ENCODE peak calls at places on chromosomes 12 and 14, in nine cellular contexts. One of them, this sample, is unnamed.

GRCh38 chr14:36582011-36582873 is at the start of gene NKX2-8:
- DNase-seq in ovary: no peak
- DNase-seq in GM03348: no peak
- DNase-seq in WTC11: peak; percentile 51
- DNase-seq in Peyer's patch: no peak
- DNase-seq in COR-L47: peak; percentile 4
- DNase-seq in iris pigment epithelial cell: no peak
- DNase-seq in LoVo: peak; percentile 34
- DNase-seq in HuH-7: no peak
- DNase-seq in this sample: peak; percentile 81

GRCh38 chr12:14982562-14982961 is 9.7 kb downstream of the PDE6H start:
- DNase-seq in COR-L47: no peak
- DNase-seq in iris pigment epithelial cell: peak; percentile 73
- DNase-seq in LoVo: no peak
- DNase-seq in ovary: no peak
- DNase-seq in WTC11: no peak
- DNase-seq in GM03348: no peak
- DNase-seq in HuH-7: no peak
- DNase-seq in Peyer's patch: no peak
- DNase-seq in this sample: no peak

GRCh38 chr14:73713804-73714655 is at the start of gene PNMA1:
- DNase-seq in iris pigment epithelial cell: peak; percentile 81
- DNase-seq in ovary: peak; percentile 89
- DNase-seq in LoVo: peak; percentile 85
- DNase-seq in WTC11: peak; percentile 90
- DNase-seq in COR-L47: peak; percentile 89
- DNase-seq in HuH-7: peak; percentile 95
- DNase-seq in GM03348: peak; percentile 97
- DNase-seq in Peyer's patch: peak; percentile 95
- DNase-seq in this sample: peak; percentile 91

GRCh38 chr12:80761818-80762217 is 45.1 kb downstream of the MYF5 start:
- DNase-seq in WTC11: no peak
- DNase-seq in HuH-7: peak; percentile 28
- DNase-seq in ovary: no peak
- DNase-seq in LoVo: no peak
- DNase-seq in Peyer's patch: no peak
- DNase-seq in GM03348: no peak
- DNase-seq in iris pigment epithelial cell: peak; percentile 67
- DNase-seq in COR-L47: no peak
- DNase-seq in this sample: no peak

GRCh38 chr12:104622942-104623341 is 166.2 kb downstream of the CHST11 start:
- DNase-seq in iris pigment epithelial cell: no peak
- DNase-seq in Peyer's patch: no peak
- DNase-seq in GM03348: no peak
- DNase-seq in ovary: no peak
- DNase-seq in WTC11: peak; percentile 40
- DNase-seq in COR-L47: no peak
- DNase-seq in LoVo: no peak
- DNase-seq in HuH-7: no peak
- DNase-seq in this sample: no peak

GRCh38 chr14:69708586-69709169 is 58.3 kb upstream of the SRSF5 start:
- DNase-seq in WTC11: peak; percentile 66
- DNase-seq in Peyer's patch: peak; percentile 58
- DNase-seq in LoVo: no peak
- DNase-seq in COR-L47: no peak
- DNase-seq in ovary: no peak
- DNase-seq in iris pigment epithelial cell: peak; percentile 28
- DNase-seq in GM03348: peak; percentile 18
- DNase-seq in HuH-7: peak; percentile 40
- DNase-seq in this sample: no peak

GRCh38 chr12:49583361-49584094 is 15.6 kb upstream of the MCRS1 start:
- DNase-seq in GM03348: no peak
- DNase-seq in COR-L47: no peak
- DNase-seq in HuH-7: no peak
- DNase-seq in WTC11: no peak
- DNase-seq in Peyer's patch: no peak
- DNase-seq in LoVo: no peak
- DNase-seq in iris pigment epithelial cell: peak; percentile 15
- DNase-seq in ovary: peak; percentile 18
- DNase-seq in this sample: no peak

GRCh38 chr14:90454041-90455000 is 57.5 kb downstream of the CALM1 start:
- DNase-seq in COR-L47: no peak
- DNase-seq in HuH-7: no peak
- DNase-seq in WTC11: peak; percentile 96
- DNase-seq in iris pigment epithelial cell: peak; percentile 87
- DNase-seq in LoVo: peak; percentile 16
- DNase-seq in Peyer's patch: peak; percentile 90
- DNase-seq in ovary: no peak
- DNase-seq in GM03348: peak; percentile 94
- DNase-seq in this sample: peak; percentile 98

GRCh38 chr12:115437061-115437567 is 753.1 kb upstream of the TBX3 start:
- DNase-seq in LoVo: no peak
- DNase-seq in ovary: no peak
- DNase-seq in HuH-7: no peak
- DNase-seq in WTC11: no peak
- DNase-seq in Peyer's patch: no peak
- DNase-seq in GM03348: no peak
- DNase-seq in iris pigment epithelial cell: no peak
- DNase-seq in COR-L47: no peak
- DNase-seq in this sample: no peak

GRCh38 chr12:115840159-115840558 is 437.3 kb downstream of the MED13L start:
- DNase-seq in Peyer's patch: no peak
- DNase-seq in ovary: no peak
- DNase-seq in iris pigment epithelial cell: no peak
- DNase-seq in HuH-7: no peak
- DNase-seq in WTC11: no peak
- DNase-seq in GM03348: no peak
- DNase-seq in LoVo: no peak
- DNase-seq in COR-L47: no peak
- DNase-seq in this sample: peak; percentile 52

GRCh38 chr12:95789126-95790024 is 1.2 kb downstream of the NTN4 start:
- DNase-seq in Peyer's patch: no peak
- DNase-seq in GM03348: no peak
- DNase-seq in ovary: peak; percentile 43
- DNase-seq in COR-L47: peak; percentile 67
- DNase-seq in HuH-7: peak; percentile 52
- DNase-seq in WTC11: peak; percentile 51
- DNase-seq in LoVo: no peak
- DNase-seq in iris pigment epithelial cell: no peak
- DNase-seq in this sample: no peak

GRCh38 chr12:71771069-71771468 is 16.4 kb downstream of the RAB21 start:
- DNase-seq in Peyer's patch: no peak
- DNase-seq in HuH-7: no peak
- DNase-seq in ovary: no peak
- DNase-seq in LoVo: no peak
- DNase-seq in GM03348: no peak
- DNase-seq in iris pigment epithelial cell: no peak
- DNase-seq in WTC11: no peak
- DNase-seq in COR-L47: no peak
- DNase-seq in this sample: peak; percentile 13

GRCh38 chr12:4292266-4293063 is 18.9 kb downstream of the CCND2 start:
- DNase-seq in GM03348: no peak
- DNase-seq in iris pigment epithelial cell: no peak
- DNase-seq in LoVo: no peak
- DNase-seq in Peyer's patch: peak; percentile 44
- DNase-seq in COR-L47: no peak
- DNase-seq in HuH-7: no peak
- DNase-seq in ovary: no peak
- DNase-seq in WTC11: peak; percentile 4
- DNase-seq in this sample: no peak

GRCh38 chr14:105745433-105746123 is 219.2 kb downstream of the TMEM121 start:
- DNase-seq in ovary: no peak
- DNase-seq in LoVo: no peak
- DNase-seq in iris pigment epithelial cell: no peak
- DNase-seq in COR-L47: no peak
- DNase-seq in WTC11: no peak
- DNase-seq in HuH-7: no peak
- DNase-seq in Peyer's patch: no peak
- DNase-seq in GM03348: no peak
- DNase-seq in this sample: no peak

GRCh38 chr12:53052419-53053222 is 2.8 kb downstream of the TNS2 start:
- DNase-seq in Peyer's patch: peak; percentile 85
- DNase-seq in ovary: peak; percentile 97
- DNase-seq in WTC11: no peak
- DNase-seq in LoVo: no peak
- DNase-seq in COR-L47: peak; percentile 46
- DNase-seq in HuH-7: no peak
- DNase-seq in iris pigment epithelial cell: peak; percentile 85
- DNase-seq in GM03348: peak; percentile 87
- DNase-seq in this sample: no peak

GRCh38 chr12:116524964-116525379 is 34.2 kb upstream of the MAP1LC3B2 start:
- DNase-seq in LoVo: peak; percentile 34
- DNase-seq in iris pigment epithelial cell: peak; percentile 30
- DNase-seq in GM03348: no peak
- DNase-seq in HuH-7: no peak
- DNase-seq in COR-L47: no peak
- DNase-seq in WTC11: peak; percentile 56
- DNase-seq in Peyer's patch: no peak
- DNase-seq in ovary: no peak
- DNase-seq in this sample: no peak

GRCh38 chr14:76419399-76419798 is 43.5 kb downstream of the ESRRB start:
- DNase-seq in iris pigment epithelial cell: no peak
- DNase-seq in ovary: no peak
- DNase-seq in Peyer's patch: no peak
- DNase-seq in LoVo: no peak
- DNase-seq in COR-L47: no peak
- DNase-seq in WTC11: no peak
- DNase-seq in HuH-7: no peak
- DNase-seq in GM03348: no peak
- DNase-seq in this sample: no peak

GRCh38 chr12:107130830-107131760 is 37.7 kb upstream of the CRY1 start:
- DNase-seq in GM03348: no peak
- DNase-seq in Peyer's patch: no peak
- DNase-seq in LoVo: no peak
- DNase-seq in COR-L47: peak; percentile 69
- DNase-seq in HuH-7: no peak
- DNase-seq in ovary: no peak
- DNase-seq in iris pigment epithelial cell: no peak
- DNase-seq in WTC11: no peak
- DNase-seq in this sample: no peak

GRCh38 chr12:48969847-48970701 is 1.5 kb downstream of the WNT10B start:
- DNase-seq in ovary: no peak
- DNase-seq in Peyer's patch: no peak
- DNase-seq in COR-L47: no peak
- DNase-seq in LoVo: no peak
- DNase-seq in HuH-7: peak; percentile 74
- DNase-seq in GM03348: no peak
- DNase-seq in iris pigment epithelial cell: no peak
- DNase-seq in WTC11: peak; percentile 48
- DNase-seq in this sample: peak; percentile 27

GRCh38 chr14:82354126-82354525 is 820.5 kb upstream of the SEL1L start:
- DNase-seq in HuH-7: no peak
- DNase-seq in Peyer's patch: no peak
- DNase-seq in ovary: no peak
- DNase-seq in LoVo: no peak
- DNase-seq in WTC11: no peak
- DNase-seq in COR-L47: no peak
- DNase-seq in GM03348: no peak
- DNase-seq in iris pigment epithelial cell: no peak
- DNase-seq in this sample: peak; percentile 73

GRCh38 chr14:55160989-55161388 is 30.4 kb downstream of the DLGAP5 start:
- DNase-seq in Peyer's patch: no peak
- DNase-seq in HuH-7: peak; percentile 12
- DNase-seq in LoVo: peak; percentile 72
- DNase-seq in iris pigment epithelial cell: peak; percentile 42
- DNase-seq in GM03348: peak; percentile 65
- DNase-seq in WTC11: no peak
- DNase-seq in ovary: no peak
- DNase-seq in COR-L47: peak; percentile 2
- DNase-seq in this sample: peak; percentile 46

GRCh38 chr14:102873546-102874061 is 48.9 kb upstream of the AMN start:
- DNase-seq in ovary: no peak
- DNase-seq in HuH-7: peak; percentile 60
- DNase-seq in WTC11: no peak
- DNase-seq in GM03348: no peak
- DNase-seq in iris pigment epithelial cell: no peak
- DNase-seq in COR-L47: no peak
- DNase-seq in Peyer's patch: no peak
- DNase-seq in LoVo: no peak
- DNase-seq in this sample: no peak

GRCh38 chr14:56826214-56826613 is 15.9 kb upstream of the OTX2 start:
- DNase-seq in GM03348: no peak
- DNase-seq in COR-L47: no peak
- DNase-seq in HuH-7: no peak
- DNase-seq in iris pigment epithelial cell: no peak
- DNase-seq in LoVo: no peak
- DNase-seq in ovary: no peak
- DNase-seq in Peyer's patch: no peak
- DNase-seq in WTC11: no peak
- DNase-seq in this sample: no peak

GRCh38 chr12:114152066-114152465 is 185.9 kb upstream of the RBM19 start:
- DNase-seq in GM03348: no peak
- DNase-seq in LoVo: no peak
- DNase-seq in Peyer's patch: no peak
- DNase-seq in ovary: no peak
- DNase-seq in iris pigment epithelial cell: no peak
- DNase-seq in COR-L47: no peak
- DNase-seq in WTC11: no peak
- DNase-seq in HuH-7: no peak
- DNase-seq in this sample: no peak

GRCh38 chr12:79652521-79652920 is 38.2 kb downstream of the PAWR start:
- DNase-seq in iris pigment epithelial cell: no peak
- DNase-seq in COR-L47: no peak
- DNase-seq in HuH-7: no peak
- DNase-seq in ovary: no peak
- DNase-seq in GM03348: no peak
- DNase-seq in Peyer's patch: no peak
- DNase-seq in WTC11: no peak
- DNase-seq in LoVo: no peak
- DNase-seq in this sample: no peak

GRCh38 chr14:51638071-51638944 is 13.4 kb upstream of the FRMD6 start:
- DNase-seq in COR-L47: no peak
- DNase-seq in HuH-7: peak; percentile 54
- DNase-seq in GM03348: peak; percentile 78
- DNase-seq in ovary: no peak
- DNase-seq in iris pigment epithelial cell: peak; percentile 33
- DNase-seq in LoVo: peak; percentile 46
- DNase-seq in WTC11: peak; percentile 61
- DNase-seq in Peyer's patch: no peak
- DNase-seq in this sample: no peak

GRCh38 chr12:57604454-57605307 is at the start of gene DTX3:
- DNase-seq in Peyer's patch: peak; percentile 66
- DNase-seq in LoVo: no peak
- DNase-seq in WTC11: peak; percentile 52
- DNase-seq in ovary: peak; percentile 58
- DNase-seq in iris pigment epithelial cell: no peak
- DNase-seq in HuH-7: no peak
- DNase-seq in COR-L47: peak; percentile 13
- DNase-seq in GM03348: peak; percentile 72
- DNase-seq in this sample: no peak

GRCh38 chr12:49345048-49345839 is 1.4 kb upstream of the DNAJC22 start:
- DNase-seq in iris pigment epithelial cell: no peak
- DNase-seq in COR-L47: peak; percentile 42
- DNase-seq in Peyer's patch: no peak
- DNase-seq in ovary: no peak
- DNase-seq in GM03348: peak; percentile 50
- DNase-seq in WTC11: no peak
- DNase-seq in LoVo: no peak
- DNase-seq in HuH-7: peak; percentile 61
- DNase-seq in this sample: peak; percentile 69